ENCODE peak calls at places on chromosome 1, in seven cellular contexts. D is neuronal stem cell, C is IMR-90, H is H9, A is mesenchymal stem cell, B is H1, U is trophoblast cell. E is an unnamed sample.

GRCh38 chr1:81304187-81304586 is 496.5 kb upstream of the ADGRL2 start:
- DNase-seq in D (no peak), C (peak; percentile 51), H (no peak), A (peak; percentile 72), B (no peak), U (peak; percentile 5), E (no peak)

GRCh38 chr1:21508580-21509350 is 458 bp upstream of the ALPL start:
- DNase-seq in D (peak; percentile 85), C (peak; percentile 31), H (peak; percentile 90), A (peak; percentile 55), B (peak; percentile 67), U (peak; percentile 81), E (peak; percentile 88)

GRCh38 chr1:221227872-221228337 is 348.7 kb downstream of the HLX start:
- DNase-seq in D (no peak), C (no peak), H (no peak), A (no peak), B (no peak), U (no peak), E (no peak)

GRCh38 chr1:175477248-175477647 is 266.1 kb downstream of the TNR start:
- DNase-seq in D (no peak), C (no peak), H (no peak), A (no peak), B (no peak), U (no peak), E (no peak)

GRCh38 chr1:179326746-179327145 is 33.1 kb downstream of the SOAT1 start:
- DNase-seq in D (no peak), C (no peak), H (no peak), A (no peak), B (no peak), U (no peak), E (no peak)

GRCh38 chr1:25467616-25468015 is 36.9 kb downstream of the MACO1 start:
- DNase-seq in D (no peak), C (no peak), H (no peak), A (no peak), B (no peak), U (no peak), E (no peak)

GRCh38 chr1:189336115-189337100 is 1141.3 kb downstream of the BRINP3 start:
- DNase-seq in D (no peak), C (no peak), H (no peak), A (no peak), B (no peak), U (peak; percentile 13), E (no peak)

GRCh38 chr1:24828887-24829192 is 83.6 kb downstream of the CLIC4 start:
- DNase-seq in D (no peak), C (no peak), H (no peak), A (no peak), B (no peak), U (no peak), E (no peak)

GRCh38 chr1:3634059-3634800 is 9.4 kb downstream of the TPRG1L start:
- DNase-seq in D (no peak), C (no peak), H (no peak), A (no peak), B (no peak), U (no peak), E (no peak)

GRCh38 chr1:2867087-2867425 is 65.6 kb upstream of the TTC34 start:
- DNase-seq in D (no peak), C (no peak), H (no peak), A (no peak), B (no peak), U (no peak), E (no peak)

GRCh38 chr1:234125283-234125682 is 220.8 kb downstream of the SLC35F3 start:
- DNase-seq in D (peak; percentile 57), C (peak; percentile 44), H (peak; percentile 91), A (peak; percentile 12), B (peak; percentile 56), U (peak; percentile 78), E (peak; percentile 89)

GRCh38 chr1:53678507-53678906 is 60.5 kb downstream of the GLIS1 start:
- DNase-seq in D (no peak), C (peak; percentile 19), H (no peak), A (no peak), B (no peak), U (no peak), E (no peak)

GRCh38 chr1:48644190-48644930 is 132.3 kb downstream of the BEND5 start:
- DNase-seq in D (peak; percentile 33), C (no peak), H (no peak), A (no peak), B (no peak), U (no peak), E (no peak)
- H2BK120ac ChIP-seq in D (no peak overlapping the region), C (no peak overlapping the region), H (no peak overlapping the region), A (no peak overlapping the region), B (no peak overlapping the region), U (no peak overlapping the region), E (no peak overlapping the region)

GRCh38 chr1:228958741-228959140 is 223.5 kb downstream of the RHOU start:
- DNase-seq in D (no peak), C (no peak), H (no peak), A (no peak), B (no peak), U (no peak), E (peak; percentile 80)

GRCh38 chr1:228957535-228957934 is 222.3 kb downstream of the RHOU start:
- DNase-seq in D (no peak), C (no peak), H (peak; percentile 10), A (no peak), B (no peak), U (no peak), E (no peak)

GRCh38 chr1:228955691-228956090 is 220.4 kb downstream of the RHOU start:
- DNase-seq in D (no peak), C (peak; percentile 70), H (no peak), A (peak; percentile 48), B (no peak), U (no peak), E (no peak)

GRCh38 chr1:228958121-228958520 is 222.8 kb downstream of the RHOU start:
- DNase-seq in D (no peak), C (no peak), H (no peak), A (peak; percentile 59), B (no peak), U (peak; percentile 76), E (no peak)

DNA sequence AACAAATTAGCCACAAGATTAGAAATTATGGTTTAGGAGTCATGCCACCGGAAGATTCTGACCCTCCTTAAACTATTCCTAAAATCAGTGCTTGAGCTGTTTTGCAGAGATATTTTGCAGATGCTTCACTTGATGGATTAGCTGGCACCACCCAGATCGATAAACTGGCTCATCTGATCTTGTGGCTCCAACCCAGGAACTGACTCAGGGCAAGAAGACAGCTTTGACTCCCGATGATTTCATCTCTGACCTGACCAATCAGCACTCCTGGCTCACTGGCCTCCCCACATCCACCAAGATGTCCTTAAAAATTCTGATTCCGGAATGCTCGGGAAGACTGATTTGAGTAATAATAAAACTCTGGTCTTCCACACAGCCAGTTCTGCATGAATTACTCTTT is 221.6 kb downstream of the RHOU start:
- DNase-seq in D (no peak), C (peak; percentile 15), H (peak; percentile 6), A (no peak), B (no peak), U (no peak), E (no peak)
- H2BK120ac ChIP-seq in D (no peak overlapping the region), C (no peak overlapping the region), H (no peak overlapping the region), A (no peak overlapping the region), B (no peak overlapping the region), U (peak overlapping the region; percentile 52), E (no peak overlapping the region)

DNA sequence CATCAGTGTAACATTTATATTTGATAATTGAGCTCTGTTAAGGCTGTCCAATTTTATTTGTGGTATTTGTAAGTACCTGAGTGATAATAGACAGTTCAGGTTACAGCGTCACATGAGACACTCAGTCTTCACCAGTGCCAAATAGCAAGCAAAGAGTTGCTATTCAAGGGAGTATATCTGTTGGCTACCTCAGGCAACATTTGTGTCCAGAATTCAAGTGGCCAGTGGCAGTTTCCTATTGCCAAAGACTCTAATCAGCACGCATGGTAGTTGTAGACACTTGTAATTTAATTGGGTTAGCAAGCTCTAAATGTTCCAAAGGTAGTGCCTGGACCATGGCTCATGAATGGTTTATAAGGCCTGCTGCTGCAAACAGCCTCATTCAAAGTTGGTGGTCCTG is 1524.3 kb upstream of the B3GALT2 start:
- DNase-seq in D (no peak), C (no peak), H (no peak), A (no peak), B (no peak), U (no peak), E (no peak)
- H2BK120ac ChIP-seq in D (no peak overlapping the region), C (no peak overlapping the region), H (no peak overlapping the region), A (no peak overlapping the region), B (no peak overlapping the region), U (no peak overlapping the region), E (no peak overlapping the region)

DNA sequence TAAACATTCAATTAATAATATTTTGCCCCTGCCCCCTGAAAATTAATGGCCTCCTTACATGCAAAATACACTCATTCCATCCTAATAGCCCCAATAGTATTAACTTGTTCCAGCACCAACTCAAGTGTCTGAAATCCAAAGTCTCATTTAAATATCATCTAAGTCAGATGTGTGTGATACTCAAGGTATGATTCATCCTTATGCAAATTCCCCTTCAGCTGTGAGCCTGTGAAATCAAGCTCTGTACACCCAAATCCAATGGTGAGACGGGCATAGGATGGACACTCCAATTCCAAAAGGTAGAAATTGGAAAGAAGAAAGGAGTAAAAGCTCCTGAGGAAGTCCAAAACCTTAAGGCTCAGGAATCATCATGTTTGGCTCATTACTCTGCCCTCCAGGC is 83.5 kb downstream of the HHAT start:
- DNase-seq in D (no peak), C (no peak), H (no peak), A (no peak), B (no peak), U (no peak), E (no peak)
- H2BK120ac ChIP-seq in D (no peak overlapping the region), C (no peak overlapping the region), H (no peak overlapping the region), A (no peak overlapping the region), B (no peak overlapping the region), U (no peak overlapping the region), E (no peak overlapping the region)

DNA sequence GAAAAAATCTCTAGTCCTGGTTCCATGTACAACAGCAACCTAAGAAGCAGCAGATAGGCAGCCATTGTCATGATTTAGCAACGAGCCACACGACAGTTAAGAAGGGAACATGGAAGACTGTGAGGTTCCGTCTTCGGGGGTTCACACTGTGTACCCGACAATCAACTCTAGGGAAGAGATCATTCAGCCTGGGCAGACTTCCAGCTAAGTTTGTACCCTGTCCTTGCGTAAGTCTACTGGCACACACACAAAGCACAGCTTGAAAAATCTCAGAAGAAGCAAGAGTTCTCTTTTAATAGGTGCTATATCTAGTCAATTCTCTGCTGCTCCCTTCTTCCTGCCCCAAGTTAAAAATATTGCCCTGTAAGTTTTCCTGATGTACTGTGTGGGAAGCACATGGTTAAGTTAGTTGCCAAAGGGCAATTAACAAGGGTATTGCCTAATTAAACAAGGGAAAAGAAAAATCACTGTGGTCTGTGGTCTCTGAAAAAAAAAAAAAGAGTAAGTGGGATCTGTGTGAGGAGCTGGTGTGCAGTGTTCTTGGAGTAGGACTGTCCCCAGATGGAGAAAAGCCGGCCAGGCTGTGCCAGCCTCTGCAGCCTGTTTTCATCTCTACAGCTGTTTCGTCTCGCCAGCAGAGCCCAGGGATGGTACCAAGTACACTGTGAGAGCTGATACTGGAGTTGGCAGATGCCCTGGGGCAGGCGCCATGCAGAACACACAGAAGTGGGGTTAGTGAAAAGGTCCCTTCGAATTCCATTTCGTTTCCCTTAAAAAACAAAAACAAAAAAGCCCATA is 6.4 kb upstream of the MYBPHL start:
- DNase-seq in D (no peak), C (no peak), H (no peak), A (no peak), B (no peak), U (no peak), E (no peak)
- H2BK120ac ChIP-seq in D (no peak overlapping the region), C (no peak overlapping the region), H (no peak overlapping the region), A (no peak overlapping the region), B (no peak overlapping the region), U (no peak overlapping the region), E (no peak overlapping the region)

GRCh38 chr1:94501426-94501825 is 40.1 kb downstream of the F3 start:
- DNase-seq in D (no peak), C (no peak), H (no peak), A (no peak), B (no peak), U (no peak), E (no peak)
- H2BK120ac ChIP-seq in D (no peak overlapping the region), C (no peak overlapping the region), H (no peak overlapping the region), A (no peak overlapping the region), B (no peak overlapping the region), U (no peak overlapping the region), E (no peak overlapping the region)